ENCODE peak calls at places on chromosomes 13 and 19, in ten cellular contexts. E is tibial artery; A is ovary; C is HCT116; J is transverse colon; G is mammary epithelial cell; N is upper lobe of right lung; X is psoas muscle; V is left lung; Q is CD8-positive, alpha-beta T cell. W is an unnamed sample. For H3K4me1, the result is how much of the 10 kb centered on the place peaks cover.

GRCh38 chr19:15913830-15914229 is 16.0 kb upstream of the CYP4F2 start:
- DNase-seq in E (no peak), A (no peak), C (no peak), J (no peak), G (no peak), N (no peak), X (no peak), V (no peak), Q (no peak), W (no peak)

GRCh38 chr13:48222358-48223015 is 10.5 kb upstream of the ITM2B start:
- DNase-seq in E (peak), A (peak), C (no peak), J (peak), G (peak), N (peak), X (peak), V (peak), Q (no peak), W (no peak)

GRCh38 chr19:16442386-16443276 is 29.1 kb downstream of the EPS15L1 start:
- DNase-seq in E (no peak), A (no peak), C (no peak), J (peak), G (no peak), N (no peak), X (peak), V (peak), Q (no peak), W (no peak)

GRCh38 chr13:42363941-42364612 is 92.1 kb downstream of the AKAP11 start:
- DNase-seq in E (no peak), A (no peak), C (no peak), J (no peak), G (peak), N (no peak), X (no peak), V (no peak), Q (no peak), W (no peak)

GRCh38 chr19:2550431-2551171 is 74.7 kb downstream of the GADD45B start:
- DNase-seq in E (no peak), A (no peak), C (no peak), J (no peak), G (no peak), N (peak), X (peak), V (peak), Q (no peak), W (peak)

GRCh38 chr13:60572855-60573254 is 175.8 kb downstream of the TDRD3 start:
- DNase-seq in E (no peak), A (no peak), C (no peak), J (no peak), G (no peak), N (no peak), X (no peak), V (no peak), Q (no peak), W (no peak)

GRCh38 chr13:45456196-45456972 is 8.4 kb upstream of the COG3 start:
- DNase-seq in E (no peak), A (no peak), C (no peak), J (no peak), G (peak), N (no peak), X (no peak), V (no peak), Q (no peak), W (no peak)

GRCh38 chr19:17671906-17672305 is 16.2 kb downstream of the UNC13A start:
- DNase-seq in E (no peak), A (no peak), C (peak), J (no peak), G (peak), N (no peak), X (no peak), V (no peak), Q (no peak), W (no peak)

GRCh38 chr13:72651196-72651595 is 76.2 kb downstream of the MZT1 start:
- DNase-seq in E (no peak), A (no peak), C (peak), J (no peak), G (no peak), N (no peak), X (no peak), V (no peak), Q (no peak), W (no peak)

GRCh38 chr13:85896516-85897450 is 97.6 kb upstream of the SLITRK6 start:
- DNase-seq in E (no peak), A (no peak), C (no peak), J (no peak), G (peak), N (no peak), X (no peak), V (no peak), Q (no peak), W (peak)

GRCh38 chr13:50209646-50210045 is 194.4 kb downstream of the KCNRG start:
- DNase-seq in E (no peak), A (no peak), C (no peak), J (no peak), G (no peak), N (no peak), X (no peak), V (no peak), Q (no peak), W (no peak)

GRCh38 chr19:39474139-39474620 is 6.5 kb upstream of the TIMM50 start:
- DNase-seq in E (peak), A (peak), C (no peak), J (peak), G (no peak), N (peak), X (peak), V (peak), Q (peak), W (peak)

GRCh38 chr13:75303295-75303694 is 178.7 kb downstream of the TBC1D4 start:
- DNase-seq in E (no peak), A (no peak), C (no peak), J (no peak), G (no peak), N (no peak), X (no peak), V (no peak), Q (no peak), W (no peak)

GRCh38 chr13:31045621-31046081 is 113.2 kb downstream of the TEX26 start:
- DNase-seq in E (peak), A (peak), C (peak), J (peak), G (peak), N (peak), X (peak), V (peak), Q (peak), W (no peak)

GRCh38 chr13:29170451-29171082 is 350.4 kb downstream of the MTUS2 start:
- DNase-seq in E (no peak), A (no peak), C (no peak), J (no peak), G (no peak), N (no peak), X (no peak), V (no peak), Q (no peak), W (no peak)
- H3K4me3 ChIP-seq in E (no peak), A (no peak), C (no peak), J (no peak), G (no peak), N (no peak), X (no peak), V (no peak), Q (no peak), W (no peak)

GRCh38 chr13:69363360-69363759 is 744.3 kb upstream of the ATXN8OS start:
- DNase-seq in E (no peak), A (no peak), C (no peak), J (no peak), G (no peak), N (no peak), X (no peak), V (no peak), Q (no peak), W (no peak)
- H3K27ac ChIP-seq in E (no peak), A (no peak), C (no peak), J (no peak), G (no peak), N (no peak), X (no peak), V (no peak), Q (no peak), W (no peak)

DNA sequence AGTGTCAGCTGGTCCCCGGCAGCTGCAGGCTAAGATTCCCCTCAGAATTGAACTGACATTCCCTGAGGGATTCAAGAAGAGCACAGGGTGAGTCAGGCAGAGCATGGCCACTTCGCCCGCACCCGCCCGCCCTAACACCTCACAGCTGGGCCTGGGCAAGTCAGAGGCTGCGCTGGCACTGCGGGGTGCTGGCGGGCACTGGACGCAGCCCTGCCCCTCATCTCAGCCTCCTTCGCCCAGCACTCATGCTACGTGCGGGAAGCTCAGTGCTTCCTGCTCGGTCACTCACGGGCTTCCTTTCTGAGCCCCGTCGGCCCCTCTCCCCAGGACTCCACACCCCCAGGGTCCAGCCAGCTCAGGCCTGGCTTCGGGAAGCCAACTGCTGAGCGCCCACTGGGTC is 56.9 kb downstream of the MLLT1 start:
- DNase-seq in E (no peak), A (no peak), C (no peak), J (no peak), G (peak), N (no peak), X (peak), V (peak), Q (no peak), W (peak)
- H3K4me1 ChIP-seq in E (under half), A (under half), C (under half), J (under half), G (under half), N (under half), X (half or more), V (under half), Q (under half), W (under half)

GRCh38 chr19:48638831-48639381 is 1.7 kb upstream of the DBP start:
- DNase-seq in E (peak), A (no peak), C (no peak), J (peak), G (no peak), N (peak), X (peak), V (no peak), Q (no peak), W (peak)
- H3K4me3 ChIP-seq in E (peak), A (no peak), C (peak), J (peak), G (no peak), N (peak), X (peak), V (no peak), Q (peak), W (peak)

GRCh38 chr13:92017737-92018136 is 619.3 kb downstream of the GPC5 start:
- DNase-seq in E (no peak), A (no peak), C (no peak), J (no peak), G (no peak), N (no peak), X (no peak), V (no peak), Q (no peak), W (no peak)
- H3K27ac ChIP-seq in E (no peak), A (no peak), C (no peak), J (no peak), G (no peak), N (no peak), X (no peak), V (no peak), Q (no peak), W (no peak)

GRCh38 chr13:51822106-51822840 is 18.3 kb upstream of the DHRS12 start:
- DNase-seq in E (no peak), A (no peak), C (no peak), J (no peak), G (no peak), N (no peak), X (no peak), V (no peak), Q (peak), W (no peak)
- H3K4me1 ChIP-seq in E (under half), A (under half), C (under half), J (under half), G (under half), N (under half), X (under half), V (under half), Q (half or more), W (under half)